ENCODE peak calls at places on chromosomes 16 and 17, in eight cellular contexts. B is AG04450, R is ovary, X is uterus, G is tibial artery, Z is heart right ventricle, T is gastrocnemius medialis, L is HCT116. Q is an unnamed sample.

GRCh38 chr16:76193851-76194620 is 83.2 kb upstream of the CNTNAP4 start:
- DNase-seq in B (no peak), R (no peak), X (no peak), G (no peak), Z (no peak), T (no peak), L (no peak), Q (no peak)

GRCh38 chr17:32586666-32587065 is 99.9 kb downstream of the CDK5R1 start:
- DNase-seq in B (no peak), R (no peak), X (no peak), G (no peak), Z (no peak), T (no peak), L (no peak), Q (no peak)

GRCh38 chr17:39001703-39002637 is 34.8 kb upstream of the FBXO47 start:
- DNase-seq in B (no peak), R (peak), X (peak), G (peak), Z (peak), T (peak), L (no peak), Q (peak)

GRCh38 chr16:46555981-46556380 is 65.2 kb downstream of the SHCBP1 start:
- DNase-seq in B (no peak), R (no peak), X (no peak), G (no peak), Z (no peak), T (no peak), L (no peak), Q (no peak)

GRCh38 chr16:69166221-69166833 is 20.6 kb upstream of the SNTB2 start:
- DNase-seq in B (peak), R (no peak), X (peak), G (no peak), Z (no peak), T (no peak), L (no peak), Q (no peak)

GRCh38 chr16:30934827-30935557 is 11.6 kb downstream of the FBXL19 start:
- DNase-seq in B (no peak), R (peak), X (no peak), G (peak), Z (no peak), T (no peak), L (no peak), Q (no peak)

GRCh38 chr17:50151937-50152547 is 1.6 kb upstream of the PPP1R9B start:
- DNase-seq in B (no peak), R (peak), X (peak), G (peak), Z (peak), T (peak), L (peak), Q (peak)

GRCh38 chr17:19322861-19323260 is 39.7 kb downstream of the B9D1 start:
- DNase-seq in B (no peak), R (no peak), X (no peak), G (no peak), Z (no peak), T (no peak), L (no peak), Q (no peak)

GRCh38 chr17:72665841-72666518 is 426.5 kb downstream of the SLC39A11 start:
- DNase-seq in B (no peak), R (no peak), X (no peak), G (no peak), Z (no peak), T (no peak), L (no peak), Q (no peak)

GRCh38 chr17:28969706-28970393 is 18.5 kb upstream of the PHF12 start:
- DNase-seq in B (no peak), R (no peak), X (no peak), G (no peak), Z (no peak), T (no peak), L (no peak), Q (no peak)

GRCh38 chr16:48820379-48820778 is 210.4 kb upstream of the N4BP1 start:
- DNase-seq in B (no peak), R (no peak), X (no peak), G (no peak), Z (no peak), T (no peak), L (no peak), Q (no peak)

GRCh38 chr16:47037746-47038458 is 64.4 kb upstream of the DNAJA2 start:
- DNase-seq in B (peak), R (peak), X (peak), G (peak), Z (peak), T (peak), L (peak), Q (peak)

GRCh38 chr16:10932959-10933710 is 9.1 kb downstream of the DEXI start:
- DNase-seq in B (no peak), R (no peak), X (no peak), G (no peak), Z (no peak), T (no peak), L (no peak), Q (no peak)

GRCh38 chr17:39812466-39812865 is 51.6 kb downstream of the IKZF3 start:
- DNase-seq in B (no peak), R (no peak), X (no peak), G (no peak), Z (no peak), T (no peak), L (no peak), Q (no peak)

GRCh38 chr17:69154267-69154666 is 12.6 kb upstream of the ABCA6 start:
- DNase-seq in B (no peak), R (no peak), X (no peak), G (no peak), Z (no peak), T (no peak), L (no peak), Q (no peak)

DNA sequence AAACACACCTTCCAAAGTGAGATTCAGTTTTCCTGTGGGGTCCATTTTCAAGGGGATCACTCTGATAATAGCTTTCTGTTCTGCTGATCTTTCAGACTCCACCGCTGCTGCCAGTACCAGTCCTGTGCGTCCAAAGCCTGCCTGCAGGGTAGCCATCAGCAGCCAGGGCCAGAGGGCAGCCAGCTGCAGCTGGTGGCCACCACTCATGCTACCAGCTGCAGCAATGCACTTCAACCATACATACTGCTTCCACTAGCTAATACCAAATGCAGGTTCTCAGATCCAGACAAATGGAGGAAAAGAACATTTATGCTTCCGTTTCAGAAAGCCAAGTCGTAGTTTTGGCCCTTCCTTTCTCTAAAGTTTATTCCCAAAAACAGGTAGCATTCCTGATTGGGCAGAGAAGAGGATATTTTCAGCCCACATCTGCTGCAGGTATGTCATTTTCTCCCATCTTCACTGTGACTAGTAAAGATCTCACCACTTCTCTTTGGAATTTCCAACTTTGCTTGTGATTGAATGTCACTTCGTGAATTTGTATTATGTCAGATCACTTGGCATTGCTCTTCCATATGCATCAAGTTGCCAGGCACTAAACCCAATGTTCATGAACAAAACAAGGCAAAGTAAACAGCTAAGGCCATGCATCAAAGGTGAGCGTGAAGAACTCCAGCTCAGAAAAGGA is 1.8 kb downstream of the RNF43 start:
- DNase-seq in B (no peak), R (no peak), X (no peak), G (no peak), Z (no peak), T (no peak), L (no peak), Q (no peak)
- H3K4me3 ChIP-seq in B (no peak), R (no peak), X (no peak), G (no peak), Z (peak), T (no peak), L (peak), Q (no peak)

GRCh38 chr17:35312790-35313711 is 60.4 kb downstream of the SLFN11 start:
- DNase-seq in B (peak), R (peak), X (peak), G (peak), Z (peak), T (peak), L (peak), Q (peak)
- H3K27ac ChIP-seq in B (no peak), R (no peak), X (peak), G (peak), Z (peak), T (peak), L (no peak), Q (peak)

DNA sequence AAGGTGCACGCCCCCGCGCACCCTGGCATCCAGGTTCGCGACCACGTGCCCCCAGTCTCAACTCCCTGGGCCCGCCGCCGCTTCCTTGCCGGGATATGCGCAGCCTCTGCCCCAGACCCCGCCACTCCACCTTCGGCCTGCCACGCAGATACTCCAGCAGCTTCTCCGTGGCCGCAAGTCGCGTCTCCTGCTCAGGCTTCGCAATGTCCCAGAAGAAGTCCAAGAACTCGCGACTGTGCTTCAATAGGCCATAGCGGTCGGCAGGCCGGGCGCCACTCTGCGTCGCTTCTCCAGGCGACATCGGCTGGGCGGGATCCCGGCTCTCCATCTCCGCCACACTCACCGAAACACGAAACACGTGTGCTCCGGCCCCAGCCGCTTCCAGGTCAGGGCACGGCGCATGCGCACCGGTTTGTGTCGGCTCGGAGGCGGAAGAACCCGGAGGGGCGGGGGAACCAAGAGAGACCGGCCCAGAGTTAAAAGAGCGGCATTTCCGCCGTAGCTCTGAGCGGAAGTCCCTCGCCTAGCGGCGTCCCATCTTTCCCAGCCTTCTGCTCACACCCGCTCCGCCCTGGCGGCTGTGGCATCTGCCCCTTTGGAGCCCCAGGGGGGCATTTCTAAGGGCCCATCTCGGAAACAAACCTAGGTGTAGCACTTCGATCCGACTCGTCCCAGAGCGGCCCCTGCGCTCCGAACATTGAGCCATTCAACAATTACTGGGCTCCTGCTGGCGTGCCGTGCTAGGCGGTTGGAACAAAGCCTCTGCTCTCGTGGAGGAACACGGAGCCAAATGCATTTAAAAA is at the start of gene MYBBP1A:
- DNase-seq in B (peak), R (peak), X (peak), G (peak), Z (peak), T (peak), L (peak), Q (peak)
- TF ChIP-seq CTCF in B (peak), R (no peak), X (peak), G (peak), Z (peak), T (no peak), L (no peak), Q (peak)

DNA sequence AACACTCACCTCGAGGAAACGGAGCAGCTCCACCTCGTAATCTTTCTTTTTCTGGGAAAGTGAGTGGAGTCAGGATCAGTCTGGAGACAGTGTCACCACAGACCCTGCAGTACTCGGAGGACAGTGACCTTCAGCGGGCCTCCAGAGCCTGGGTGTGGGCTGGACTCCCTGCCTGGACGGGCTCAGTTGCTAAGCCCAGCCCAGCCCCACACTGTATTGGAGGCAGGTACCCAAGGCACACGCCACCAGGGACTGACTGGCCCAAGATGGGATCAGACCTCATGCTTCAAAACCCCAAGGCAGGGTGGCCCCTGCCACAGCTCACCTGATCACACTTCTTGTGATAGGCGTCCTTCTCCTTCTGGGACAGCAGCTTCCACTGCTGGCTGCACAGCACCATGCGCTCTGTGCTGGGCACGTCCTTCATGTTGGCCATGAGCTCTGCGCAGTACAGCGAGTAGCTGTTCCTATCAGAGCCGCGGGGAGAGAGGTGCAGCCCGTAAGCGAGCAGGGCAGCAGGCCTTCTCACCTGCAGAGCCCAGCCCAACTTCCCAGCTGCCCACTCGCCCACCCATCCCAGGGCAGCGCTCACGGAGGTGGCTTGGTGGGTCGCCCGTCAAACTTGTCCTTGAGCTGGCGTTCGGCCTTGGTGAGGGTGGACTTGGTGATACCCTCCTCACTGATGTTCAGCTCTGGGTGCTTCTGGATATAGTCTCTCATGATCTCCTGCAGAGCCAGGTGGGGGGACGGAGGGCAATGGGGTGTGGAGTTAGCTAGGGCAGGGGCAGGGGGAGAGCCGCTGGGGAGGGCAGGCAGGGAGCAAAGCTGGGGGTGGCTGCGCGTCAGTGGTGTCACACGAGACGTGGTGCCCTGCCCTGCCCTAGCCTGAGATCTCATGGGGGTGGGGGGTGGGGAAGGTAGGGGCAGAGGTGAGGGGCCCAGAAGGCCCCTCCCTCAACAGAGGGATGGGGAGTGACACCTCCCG is 7.9 kb downstream of the UBTF start:
- DNase-seq in B (no peak), R (no peak), X (no peak), G (no peak), Z (no peak), T (no peak), L (no peak), Q (no peak)
- H3K4me3 ChIP-seq in B (no peak), R (no peak), X (no peak), G (no peak), Z (no peak), T (no peak), L (no peak), Q (no peak)

GRCh38 chr17:30809867-30810266 is 14.6 kb downstream of the CRLF3 start:
- DNase-seq in B (no peak), R (no peak), X (no peak), G (no peak), Z (no peak), T (no peak), L (no peak), Q (no peak)

GRCh38 chr17:30808785-30809286 is 15.7 kb downstream of the CRLF3 start:
- DNase-seq in B (no peak), R (no peak), X (no peak), G (no peak), Z (no peak), T (no peak), L (no peak), Q (no peak)

GRCh38 chr17:30805944-30806456 is 18.5 kb downstream of the CRLF3 start:
- DNase-seq in B (no peak), R (no peak), X (no peak), G (no peak), Z (no peak), T (no peak), L (no peak), Q (no peak)
- H3K27ac ChIP-seq in B (no peak), R (no peak), X (no peak), G (no peak), Z (no peak), T (no peak), L (no peak), Q (no peak)

GRCh38 chr17:36870618-36871002 is 66.7 kb upstream of the LHX1 start:
- DNase-seq in B (no peak), R (no peak), X (no peak), G (no peak), Z (no peak), T (no peak), L (no peak), Q (no peak)
- TF ChIP-seq CTCF in B (no peak), R (no peak), X (no peak), G (no peak), Z (no peak), T (no peak), L (no peak), Q (no peak)